ENCODE peak calls at places on chromosomes 13 and 19, in eight cellular contexts. One of them, this sample, is unnamed.

GRCh38 chr19:55212447-55212846 is 3.1 kb upstream of the PTPRH start:
- DNase-seq in foreskin fibroblast: no peak
- DNase-seq in activated CD4-positive, alpha-beta T cell treated with anti-CD3 and anti-CD28 coated beads, Interleukin-2, amount 10 ng/mL, durations not matched to agents 7 days and 5 days: peak
- DNase-seq in NCI-H82: peak
- DNase-seq in effector memory CD4-positive, alpha-beta T cell: no peak
- DNase-seq in neuronal stem cell: no peak
- DNase-seq in T-helper 1 cell: peak
- DNase-seq in effector CD4-positive, alpha-beta T cell: no peak
- DNase-seq in this sample: peak

GRCh38 chr19:49930483-49931011 is 1.2 kb upstream of the NUP62 start:
- DNase-seq in activated CD4-positive, alpha-beta T cell treated with anti-CD3 and anti-CD28 coated beads, Interleukin-2, amount 10 ng/mL, durations not matched to agents 7 days and 5 days: peak
- DNase-seq in effector CD4-positive, alpha-beta T cell: no peak
- DNase-seq in neuronal stem cell: no peak
- DNase-seq in T-helper 1 cell: no peak
- DNase-seq in effector memory CD4-positive, alpha-beta T cell: no peak
- DNase-seq in NCI-H82: no peak
- DNase-seq in foreskin fibroblast: peak
- DNase-seq in this sample: no peak

GRCh38 chr19:10118960-10119359 is 739 bp downstream of the EIF3G start:
- DNase-seq in T-helper 1 cell: no peak
- DNase-seq in effector CD4-positive, alpha-beta T cell: no peak
- DNase-seq in effector memory CD4-positive, alpha-beta T cell: no peak
- DNase-seq in foreskin fibroblast: peak
- DNase-seq in activated CD4-positive, alpha-beta T cell treated with anti-CD3 and anti-CD28 coated beads, Interleukin-2, amount 10 ng/mL, durations not matched to agents 7 days and 5 days: no peak
- DNase-seq in NCI-H82: no peak
- DNase-seq in neuronal stem cell: no peak
- DNase-seq in this sample: no peak

GRCh38 chr13:107942030-107942617 is 273.2 kb downstream of the LIG4 start:
- DNase-seq in neuronal stem cell: no peak
- DNase-seq in effector memory CD4-positive, alpha-beta T cell: no peak
- DNase-seq in foreskin fibroblast: no peak
- DNase-seq in effector CD4-positive, alpha-beta T cell: no peak
- DNase-seq in activated CD4-positive, alpha-beta T cell treated with anti-CD3 and anti-CD28 coated beads, Interleukin-2, amount 10 ng/mL, durations not matched to agents 7 days and 5 days: no peak
- DNase-seq in T-helper 1 cell: no peak
- DNase-seq in NCI-H82: peak
- DNase-seq in this sample: no peak

GRCh38 chr13:50340566-50341287 is 325.5 kb downstream of the KCNRG start:
- DNase-seq in effector CD4-positive, alpha-beta T cell: no peak
- DNase-seq in NCI-H82: peak
- DNase-seq in activated CD4-positive, alpha-beta T cell treated with anti-CD3 and anti-CD28 coated beads, Interleukin-2, amount 10 ng/mL, durations not matched to agents 7 days and 5 days: no peak
- DNase-seq in T-helper 1 cell: no peak
- DNase-seq in foreskin fibroblast: peak
- DNase-seq in effector memory CD4-positive, alpha-beta T cell: no peak
- DNase-seq in neuronal stem cell: no peak
- DNase-seq in this sample: no peak

GRCh38 chr19:41172297-41173164 is 20.5 kb upstream of the CYP2S1 start:
- DNase-seq in neuronal stem cell: no peak
- DNase-seq in activated CD4-positive, alpha-beta T cell treated with anti-CD3 and anti-CD28 coated beads, Interleukin-2, amount 10 ng/mL, durations not matched to agents 7 days and 5 days: no peak
- DNase-seq in T-helper 1 cell: no peak
- DNase-seq in effector CD4-positive, alpha-beta T cell: no peak
- DNase-seq in foreskin fibroblast: no peak
- DNase-seq in NCI-H82: no peak
- DNase-seq in effector memory CD4-positive, alpha-beta T cell: no peak
- DNase-seq in this sample: no peak

GRCh38 chr19:20078696-20079095 is 896 bp downstream of the ZNF90 start:
- DNase-seq in effector memory CD4-positive, alpha-beta T cell: no peak
- DNase-seq in T-helper 1 cell: no peak
- DNase-seq in NCI-H82: no peak
- DNase-seq in effector CD4-positive, alpha-beta T cell: no peak
- DNase-seq in activated CD4-positive, alpha-beta T cell treated with anti-CD3 and anti-CD28 coated beads, Interleukin-2, amount 10 ng/mL, durations not matched to agents 7 days and 5 days: peak
- DNase-seq in foreskin fibroblast: peak
- DNase-seq in neuronal stem cell: peak
- DNase-seq in this sample: peak

GRCh38 chr13:106474906-106475305 is 60.6 kb downstream of the EFNB2 start:
- DNase-seq in effector CD4-positive, alpha-beta T cell: no peak
- DNase-seq in neuronal stem cell: no peak
- DNase-seq in T-helper 1 cell: no peak
- DNase-seq in foreskin fibroblast: no peak
- DNase-seq in activated CD4-positive, alpha-beta T cell treated with anti-CD3 and anti-CD28 coated beads, Interleukin-2, amount 10 ng/mL, durations not matched to agents 7 days and 5 days: no peak
- DNase-seq in NCI-H82: no peak
- DNase-seq in effector memory CD4-positive, alpha-beta T cell: no peak
- DNase-seq in this sample: no peak

GRCh38 chr19:33296473-33297060 is 5.8 kb downstream of the CEBPA start:
- DNase-seq in activated CD4-positive, alpha-beta T cell treated with anti-CD3 and anti-CD28 coated beads, Interleukin-2, amount 10 ng/mL, durations not matched to agents 7 days and 5 days: no peak
- DNase-seq in neuronal stem cell: no peak
- DNase-seq in effector CD4-positive, alpha-beta T cell: no peak
- DNase-seq in foreskin fibroblast: peak
- DNase-seq in T-helper 1 cell: no peak
- DNase-seq in NCI-H82: no peak
- DNase-seq in effector memory CD4-positive, alpha-beta T cell: no peak
- DNase-seq in this sample: peak

GRCh38 chr19:7850429-7850819 is 20.4 kb downstream of the EVI5L start:
- DNase-seq in T-helper 1 cell: no peak
- DNase-seq in activated CD4-positive, alpha-beta T cell treated with anti-CD3 and anti-CD28 coated beads, Interleukin-2, amount 10 ng/mL, durations not matched to agents 7 days and 5 days: no peak
- DNase-seq in foreskin fibroblast: no peak
- DNase-seq in neuronal stem cell: no peak
- DNase-seq in NCI-H82: no peak
- DNase-seq in effector CD4-positive, alpha-beta T cell: no peak
- DNase-seq in effector memory CD4-positive, alpha-beta T cell: no peak
- DNase-seq in this sample: no peak

GRCh38 chr13:35826626-35827254 is 304.4 kb downstream of the DCLK1 start:
- DNase-seq in effector CD4-positive, alpha-beta T cell: no peak
- DNase-seq in effector memory CD4-positive, alpha-beta T cell: no peak
- DNase-seq in NCI-H82: peak
- DNase-seq in neuronal stem cell: no peak
- DNase-seq in activated CD4-positive, alpha-beta T cell treated with anti-CD3 and anti-CD28 coated beads, Interleukin-2, amount 10 ng/mL, durations not matched to agents 7 days and 5 days: no peak
- DNase-seq in foreskin fibroblast: no peak
- DNase-seq in T-helper 1 cell: no peak
- DNase-seq in this sample: peak

GRCh38 chr19:35719402-35720162 is 1.8 kb downstream of the KMT2B start:
- DNase-seq in NCI-H82: no peak
- DNase-seq in activated CD4-positive, alpha-beta T cell treated with anti-CD3 and anti-CD28 coated beads, Interleukin-2, amount 10 ng/mL, durations not matched to agents 7 days and 5 days: no peak
- DNase-seq in neuronal stem cell: no peak
- DNase-seq in effector memory CD4-positive, alpha-beta T cell: no peak
- DNase-seq in T-helper 1 cell: no peak
- DNase-seq in effector CD4-positive, alpha-beta T cell: no peak
- DNase-seq in foreskin fibroblast: no peak
- DNase-seq in this sample: no peak

GRCh38 chr19:2032296-2032941 is 16.9 kb upstream of the BTBD2 start:
- DNase-seq in foreskin fibroblast: peak
- DNase-seq in T-helper 1 cell: no peak
- DNase-seq in NCI-H82: no peak
- DNase-seq in activated CD4-positive, alpha-beta T cell treated with anti-CD3 and anti-CD28 coated beads, Interleukin-2, amount 10 ng/mL, durations not matched to agents 7 days and 5 days: peak
- DNase-seq in effector CD4-positive, alpha-beta T cell: peak
- DNase-seq in effector memory CD4-positive, alpha-beta T cell: peak
- DNase-seq in neuronal stem cell: no peak
- DNase-seq in this sample: peak

GRCh38 chr13:62643007-62643483 is 1227.4 kb upstream of the PCDH20 start:
- DNase-seq in effector memory CD4-positive, alpha-beta T cell: no peak
- DNase-seq in foreskin fibroblast: peak
- DNase-seq in neuronal stem cell: no peak
- DNase-seq in effector CD4-positive, alpha-beta T cell: no peak
- DNase-seq in NCI-H82: no peak
- DNase-seq in activated CD4-positive, alpha-beta T cell treated with anti-CD3 and anti-CD28 coated beads, Interleukin-2, amount 10 ng/mL, durations not matched to agents 7 days and 5 days: no peak
- DNase-seq in T-helper 1 cell: no peak
- DNase-seq in this sample: peak